ENCODE peak calls at places on chromosome 14, in seven cellular contexts. A, S, E, B, W, P and F are unnamed samples. For H3K27me3, the result is how much of the 10 kb centered on the place peaks cover.

GRCh38 chr14:100524933-100525243 is 62.3 kb downstream of the BEGAIN start:
- DNase-seq in A (no peak), S (peak), E (no peak), B (peak), W (no peak), P (no peak), F (no peak)

GRCh38 chr14:55749946-55750345 is 169.9 kb downstream of the KTN1 start:
- DNase-seq in A (no peak), S (no peak), E (no peak), B (no peak), W (no peak), P (no peak), F (no peak)

GRCh38 chr14:72558721-72559120 is 335.2 kb downstream of the DPF3 start:
- DNase-seq in A (peak), S (peak), E (peak), B (peak), W (no peak), P (no peak), F (no peak)

GRCh38 chr14:37824936-37825698 is 229.7 kb downstream of the TTC6 start:
- DNase-seq in A (peak), S (no peak), E (no peak), B (peak), W (no peak), P (no peak), F (no peak)

GRCh38 chr14:100450049-100450448 is 126.9 kb downstream of the SLC25A47 start:
- DNase-seq in A (no peak), S (no peak), E (no peak), B (no peak), W (no peak), P (no peak), F (no peak)

GRCh38 chr14:59343585-59343984 is 121.6 kb downstream of the GPR135 start:
- DNase-seq in A (peak), S (peak), E (peak), B (no peak), W (no peak), P (no peak), F (no peak)

GRCh38 chr14:22966783-22967269 is 9.9 kb upstream of the HAUS4 start:
- DNase-seq in A (no peak), S (no peak), E (no peak), B (no peak), W (no peak), P (no peak), F (no peak)

GRCh38 chr14:58662028-58662427 is 24.3 kb downstream of the DACT1 start:
- DNase-seq in A (no peak), S (no peak), E (no peak), B (no peak), W (no peak), P (no peak), F (no peak)

GRCh38 chr14:97846156-97846555 is 1049.0 kb downstream of the VRK1 start:
- DNase-seq in A (no peak), S (no peak), E (no peak), B (no peak), W (no peak), P (no peak), F (no peak)

GRCh38 chr14:94476018-94476417 is at the start of gene SERPINA9:
- DNase-seq in A (no peak), S (no peak), E (no peak), B (peak), W (no peak), P (no peak), F (no peak)

GRCh38 chr14:101508948-101509729 is 52.2 kb upstream of the DIO3 start:
- DNase-seq in A (no peak), S (no peak), E (no peak), B (no peak), W (no peak), P (no peak), F (no peak)

GRCh38 chr14:36513012-36513420 is 7.0 kb downstream of the NKX2-1 start:
- DNase-seq in A (no peak), S (peak), E (no peak), B (no peak), W (no peak), P (no peak), F (no peak)

GRCh38 chr14:54220122-54220691 is 176.6 kb upstream of the CDKN3 start:
- DNase-seq in A (no peak), S (peak), E (no peak), B (peak), W (peak), P (no peak), F (no peak)

GRCh38 chr14:101120636-101121398 is 217.3 kb upstream of the RTL1 start:
- DNase-seq in A (no peak), S (no peak), E (no peak), B (no peak), W (peak), P (no peak), F (no peak)

GRCh38 chr14:105478624-105479305 is 4.1 kb downstream of the CRIP2 start:
- DNase-seq in A (no peak), S (peak), E (no peak), B (no peak), W (no peak), P (no peak), F (no peak)
- H3K27me3 ChIP-seq in A (under half), S (under half), E (under half), B (under half), W (under half), P (under half), F (under half)

GRCh38 chr14:90674716-90675115 is 141.5 kb downstream of the TTC7B start:
- DNase-seq in A (no peak), S (no peak), E (no peak), B (no peak), W (no peak), P (no peak), F (no peak)

GRCh38 chr14:90675399-90675798 is 140.8 kb downstream of the TTC7B start:
- DNase-seq in A (peak), S (no peak), E (no peak), B (peak), W (peak), P (no peak), F (no peak)

GRCh38 chr14:90674043-90674670 is 142.1 kb downstream of the TTC7B start:
- DNase-seq in A (no peak), S (no peak), E (no peak), B (no peak), W (peak), P (no peak), F (no peak)

GRCh38 chr14:90671382-90671781 is 144.8 kb downstream of the TTC7B start:
- DNase-seq in A (no peak), S (no peak), E (no peak), B (no peak), W (no peak), P (no peak), F (no peak)

GRCh38 chr14:90671835-90672234 is 144.4 kb downstream of the TTC7B start:
- DNase-seq in A (no peak), S (no peak), E (no peak), B (no peak), W (peak), P (no peak), F (no peak)
- H3K27ac ChIP-seq in A (no peak), S (no peak), E (no peak), B (no peak), W (peak), P (no peak), F (peak)

DNA sequence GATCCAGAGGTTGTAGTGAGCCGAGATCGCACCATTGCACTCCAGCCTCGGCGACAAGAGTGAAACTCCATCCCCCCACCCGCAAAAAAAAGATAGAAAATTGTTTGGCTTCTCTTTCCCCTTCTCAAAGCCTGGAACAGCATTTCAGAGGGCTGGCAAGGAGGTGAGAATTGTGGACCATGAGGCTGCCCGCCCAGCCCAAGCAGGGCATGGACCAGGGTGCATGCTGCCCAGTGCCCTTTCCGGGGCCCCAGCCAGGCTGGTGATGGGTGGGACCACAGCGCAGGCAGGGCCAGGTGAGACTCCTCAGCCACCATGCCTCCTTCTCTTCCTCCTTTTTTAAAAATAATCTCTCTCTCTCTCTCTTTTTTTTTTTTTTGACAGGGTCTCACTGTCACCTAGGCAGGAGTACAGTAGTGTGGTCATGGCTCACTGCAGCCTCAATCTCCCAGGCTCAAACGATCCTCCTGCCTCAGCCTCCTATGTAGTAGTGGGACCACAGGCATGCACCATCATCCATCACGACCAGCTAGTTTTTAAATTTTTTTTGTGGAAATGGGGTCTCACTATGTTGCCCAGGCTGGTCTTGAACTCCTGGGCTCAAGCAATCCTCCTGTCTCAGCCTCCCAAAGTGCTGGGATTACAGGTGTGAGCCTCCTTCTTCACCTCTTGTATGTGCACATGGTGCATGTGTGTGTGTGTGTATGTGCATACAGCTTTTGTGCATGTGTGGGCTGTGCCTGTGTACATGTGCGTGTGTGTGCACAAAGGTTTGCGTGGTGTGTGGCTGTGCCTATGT is 22.2 kb downstream of the SYNDIG1L start:
- DNase-seq in A (no peak), S (no peak), E (no peak), B (no peak), W (no peak), P (no peak), F (no peak)
- H3K27me3 ChIP-seq in A (under half), S (under half), E (under half), B (under half), W (under half), P (under half), F (under half)

DNA sequence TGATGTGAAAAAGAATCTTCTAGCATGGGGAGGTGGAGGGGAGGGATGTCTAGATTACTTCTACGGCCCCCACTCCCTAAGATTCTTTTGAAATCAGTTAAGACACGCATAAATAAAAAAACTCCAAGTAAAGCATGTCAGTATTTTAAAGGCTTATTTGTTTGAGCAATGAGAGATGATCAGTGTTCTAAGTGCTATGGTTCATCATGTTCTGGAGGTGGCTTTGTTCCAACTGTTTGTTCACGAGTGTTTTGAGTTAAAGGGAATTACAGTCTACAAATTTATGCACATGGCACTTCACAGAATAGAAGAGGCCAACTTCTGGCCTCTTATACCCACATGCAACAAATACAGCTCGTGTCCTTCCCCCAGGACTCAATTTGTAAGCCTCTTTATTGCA is 394.9 kb downstream of the RAD51B start:
- DNase-seq in A (no peak), S (no peak), E (no peak), B (no peak), W (no peak), P (no peak), F (no peak)
- H3K27ac ChIP-seq in A (no peak), S (no peak), E (no peak), B (no peak), W (no peak), P (no peak), F (no peak)

GRCh38 chr14:75521415-75522199 is 662 bp upstream of the BATF start:
- DNase-seq in A (peak), S (peak), E (no peak), B (no peak), W (no peak), P (peak), F (no peak)

GRCh38 chr14:75520852-75521251 is 1.4 kb upstream of the BATF start:
- DNase-seq in A (no peak), S (no peak), E (no peak), B (no peak), W (no peak), P (no peak), F (no peak)

GRCh38 chr14:75519394-75519793 is 2.9 kb upstream of the BATF start:
- DNase-seq in A (no peak), S (no peak), E (no peak), B (no peak), W (no peak), P (no peak), F (no peak)

GRCh38 chr14:75518625-75519024 is 3.6 kb upstream of the BATF start:
- DNase-seq in A (peak), S (peak), E (no peak), B (peak), W (no peak), P (peak), F (no peak)

GRCh38 chr14:75519826-75520692 is 2.2 kb upstream of the BATF start:
- DNase-seq in A (peak), S (peak), E (no peak), B (peak), W (no peak), P (no peak), F (no peak)
- H3K27me3 ChIP-seq in A (under half), S (under half), E (under half), B (under half), W (under half), P (under half), F (under half)

DNA sequence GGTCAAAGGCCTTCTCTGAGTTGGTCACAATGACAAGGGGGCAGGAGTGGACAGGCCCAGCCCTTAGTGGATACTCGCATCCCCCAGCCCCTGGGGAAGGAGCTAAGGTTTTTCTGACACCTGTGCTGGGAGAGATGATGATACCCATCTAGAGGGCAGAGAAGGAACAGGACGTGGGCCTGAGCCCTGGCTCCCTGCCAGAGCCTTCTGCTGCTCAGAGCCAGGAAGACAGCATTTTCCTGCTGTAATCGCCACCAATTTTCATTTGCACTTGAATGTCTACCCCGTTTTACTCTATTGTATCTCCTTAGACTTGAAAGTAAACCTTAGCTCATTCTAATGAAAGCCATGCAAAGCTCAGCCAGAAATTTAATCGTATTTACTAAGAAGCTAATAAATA is 17.8 kb upstream of the TRAF3 start:
- DNase-seq in A (peak), S (no peak), E (no peak), B (peak), W (no peak), P (no peak), F (no peak)
- H3K27ac ChIP-seq in A (no peak), S (no peak), E (no peak), B (no peak), W (no peak), P (no peak), F (no peak)

DNA sequence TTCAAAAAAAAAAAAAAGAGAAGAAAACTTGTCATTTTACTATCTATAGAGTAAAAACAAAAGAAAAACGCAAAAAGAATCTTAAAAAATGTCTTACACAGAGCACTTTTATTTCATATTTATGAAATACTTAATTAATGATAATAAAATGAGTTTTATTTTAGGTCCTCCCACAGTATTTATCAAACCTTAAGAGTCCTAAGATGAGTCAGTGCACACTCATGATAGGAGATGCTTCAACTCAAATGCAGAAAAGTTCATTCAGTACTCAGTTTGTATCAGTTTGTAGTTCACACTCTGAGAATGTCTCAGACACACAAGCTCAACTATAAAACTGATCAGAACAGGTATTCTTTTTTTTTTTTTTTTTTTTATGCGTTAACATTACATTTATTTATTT is 41.7 kb downstream of the TRIM9 start:
- DNase-seq in A (peak), S (no peak), E (no peak), B (peak), W (no peak), P (no peak), F (no peak)
- H3K27me3 ChIP-seq in A (under half), S (under half), E (under half), B (under half), W (under half), P (under half), F (under half)

GRCh38 chr14:28742171-28742846 is 24.3 kb upstream of the FOXG1 start:
- DNase-seq in A (peak), S (peak), E (no peak), B (no peak), W (no peak), P (no peak), F (no peak)
- H3K27ac ChIP-seq in A (no peak), S (no peak), E (no peak), B (no peak), W (no peak), P (no peak), F (no peak)

DNA sequence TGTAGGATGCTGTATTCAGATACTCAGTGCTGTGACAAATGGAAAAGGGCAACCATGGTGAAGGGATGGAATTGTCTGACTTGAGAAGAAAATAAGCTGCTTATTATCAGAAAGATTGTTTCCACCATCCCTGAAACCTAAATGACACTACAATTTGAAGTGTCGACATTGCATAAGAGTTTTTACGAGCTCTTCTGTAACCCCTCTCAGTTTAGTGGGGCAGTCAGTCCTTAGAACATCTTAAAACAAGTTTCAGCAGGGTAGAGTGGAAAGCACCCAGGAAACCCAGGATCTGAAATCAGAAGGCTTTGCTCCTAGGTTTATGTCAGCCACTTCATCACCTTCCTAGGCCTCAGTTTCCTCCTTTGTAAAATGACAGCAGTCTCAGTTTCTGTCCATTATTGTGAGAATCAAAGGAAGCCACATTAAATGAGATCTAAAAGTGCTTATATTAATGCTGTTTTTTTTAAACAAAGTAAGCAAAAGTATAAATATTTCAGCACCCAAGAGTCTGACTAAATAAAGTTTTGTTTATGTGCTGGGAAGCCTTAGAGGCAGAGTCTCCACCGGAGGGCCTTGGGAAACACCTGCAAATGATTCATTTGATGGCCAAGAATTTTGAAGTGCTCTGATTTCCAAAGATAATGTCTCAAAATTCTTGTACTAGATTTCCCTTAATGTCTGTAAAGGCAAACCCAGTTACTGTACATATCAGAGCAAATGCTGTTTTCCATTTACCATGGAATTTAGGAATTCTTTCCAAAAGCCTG is 1.8 kb downstream of the IFT43 start:
- DNase-seq in A (no peak), S (no peak), E (no peak), B (no peak), W (no peak), P (no peak), F (no peak)
- H3K27me3 ChIP-seq in A (under half), S (under half), E (under half), B (under half), W (under half), P (under half), F (under half)